ENCODE peak calls at places on chromosome 14, in four cellular contexts. One of them, this sample, is unnamed. For H3K4me1, the result is how much of the 10 kb centered on the place peaks cover.

GRCh38 chr14:99408971-99409289 is 71.7 kb downstream of the SETD3 start:
- DNase-seq in HepG2: no peak
- DNase-seq in GM12878: no peak
- DNase-seq in H1: no peak
- DNase-seq in this sample: no peak

GRCh38 chr14:72680853-72681640 is 212.9 kb downstream of the DPF3 start:
- DNase-seq in HepG2: no peak
- DNase-seq in GM12878: no peak
- DNase-seq in H1: no peak
- DNase-seq in this sample: no peak

GRCh38 chr14:52860910-52861309 is 69.5 kb upstream of the GNPNAT1 start:
- DNase-seq in HepG2: no peak
- DNase-seq in GM12878: no peak
- DNase-seq in H1: no peak
- DNase-seq in this sample: no peak

GRCh38 chr14:102928412-102929348 is 6.2 kb downstream of the AMN start:
- DNase-seq in HepG2: no peak
- DNase-seq in GM12878: no peak
- DNase-seq in H1: no peak
- DNase-seq in this sample: peak

GRCh38 chr14:79732911-79733310 is 478.4 kb downstream of the DIO2 start:
- DNase-seq in HepG2: no peak
- DNase-seq in GM12878: no peak
- DNase-seq in H1: no peak
- DNase-seq in this sample: no peak

GRCh38 chr14:70808023-70808401 is 1.3 kb downstream of the MAP3K9 start:
- DNase-seq in HepG2: peak
- DNase-seq in GM12878: no peak
- DNase-seq in H1: no peak
- DNase-seq in this sample: no peak

GRCh38 chr14:54814076-54814475 is 88.5 kb downstream of the GCH1 start:
- DNase-seq in HepG2: no peak
- DNase-seq in GM12878: no peak
- DNase-seq in H1: no peak
- DNase-seq in this sample: no peak

GRCh38 chr14:20774258-20774657 is 6.1 kb downstream of the EDDM3B start:
- DNase-seq in HepG2: no peak
- DNase-seq in GM12878: no peak
- DNase-seq in H1: no peak
- DNase-seq in this sample: no peak

GRCh38 chr14:54310151-54310851 is 86.5 kb upstream of the CDKN3 start:
- DNase-seq in HepG2: no peak
- DNase-seq in GM12878: no peak
- DNase-seq in H1: no peak
- DNase-seq in this sample: no peak

GRCh38 chr14:100784523-100785337 is 41.2 kb upstream of the MEG3 start:
- DNase-seq in HepG2: no peak
- DNase-seq in GM12878: no peak
- DNase-seq in H1: no peak
- DNase-seq in this sample: no peak

GRCh38 chr14:100748403-100748802 is 21.7 kb downstream of the DLK1 start:
- DNase-seq in HepG2: no peak
- DNase-seq in GM12878: no peak
- DNase-seq in H1: no peak
- DNase-seq in this sample: no peak

GRCh38 chr14:75044322-75044721 is 6.9 kb downstream of the MLH3 start:
- DNase-seq in HepG2: no peak
- DNase-seq in GM12878: no peak
- DNase-seq in H1: no peak
- DNase-seq in this sample: no peak

GRCh38 chr14:95496690-95497241 is 19.7 kb downstream of the SYNE3 start:
- DNase-seq in HepG2: no peak
- DNase-seq in GM12878: no peak
- DNase-seq in H1: no peak
- DNase-seq in this sample: no peak

GRCh38 chr14:36646664-36647416 is 14.8 kb upstream of the PAX9 start:
- DNase-seq in HepG2: no peak
- DNase-seq in GM12878: no peak
- DNase-seq in H1: no peak
- DNase-seq in this sample: no peak

GRCh38 chr14:52769889-52770288 is 21.5 kb downstream of the GNPNAT1 start:
- DNase-seq in HepG2: no peak
- DNase-seq in GM12878: no peak
- DNase-seq in H1: no peak
- DNase-seq in this sample: no peak

GRCh38 chr14:93493054-93493453 is 62.3 kb downstream of the UNC79 start:
- DNase-seq in HepG2: no peak
- DNase-seq in GM12878: no peak
- DNase-seq in H1: no peak
- DNase-seq in this sample: no peak

GRCh38 chr14:102969901-102970300 is 47.4 kb downstream of the AMN start:
- DNase-seq in HepG2: no peak
- DNase-seq in GM12878: no peak
- DNase-seq in H1: no peak
- DNase-seq in this sample: no peak

GRCh38 chr14:72513994-72514659 is 379.8 kb downstream of the DPF3 start:
- DNase-seq in HepG2: peak
- DNase-seq in GM12878: no peak
- DNase-seq in H1: no peak
- DNase-seq in this sample: peak

GRCh38 chr14:52315355-52315718 is 1.2 kb downstream of the PTGER2 start:
- DNase-seq in HepG2: no peak
- DNase-seq in GM12878: no peak
- DNase-seq in H1: no peak
- DNase-seq in this sample: no peak

GRCh38 chr14:31961881-31962280 is 115.2 kb upstream of the ARHGAP5 start:
- DNase-seq in HepG2: no peak
- DNase-seq in GM12878: no peak
- DNase-seq in H1: no peak
- DNase-seq in this sample: no peak

GRCh38 chr14:30974628-30975027 is 50.8 kb upstream of the AP4S1 start:
- DNase-seq in HepG2: no peak
- DNase-seq in GM12878: no peak
- DNase-seq in H1: no peak
- DNase-seq in this sample: no peak

GRCh38 chr14:60594077-60594476 is 55.2 kb downstream of the SIX1 start:
- DNase-seq in HepG2: no peak
- DNase-seq in GM12878: no peak
- DNase-seq in H1: no peak
- DNase-seq in this sample: no peak

GRCh38 chr14:70909788-70910614 is 2.7 kb downstream of the PCNX1 start:
- DNase-seq in HepG2: no peak
- DNase-seq in GM12878: no peak
- DNase-seq in H1: no peak
- DNase-seq in this sample: no peak

GRCh38 chr14:88823968-88824313 is 510 bp upstream of the TTC8 start:
- DNase-seq in HepG2: no peak
- DNase-seq in GM12878: no peak
- DNase-seq in H1: no peak
- DNase-seq in this sample: no peak

GRCh38 chr14:88825078-88825458 is 617 bp downstream of the TTC8 start:
- DNase-seq in HepG2: no peak
- DNase-seq in GM12878: no peak
- DNase-seq in H1: no peak
- DNase-seq in this sample: no peak

GRCh38 chr14:88821888-88822287 is 2.6 kb upstream of the TTC8 start:
- DNase-seq in HepG2: no peak
- DNase-seq in GM12878: no peak
- DNase-seq in H1: no peak
- DNase-seq in this sample: no peak

GRCh38 chr14:88825503-88825902 is 1.1 kb downstream of the TTC8 start:
- DNase-seq in HepG2: no peak
- DNase-seq in GM12878: no peak
- DNase-seq in H1: no peak
- DNase-seq in this sample: no peak

DNA sequence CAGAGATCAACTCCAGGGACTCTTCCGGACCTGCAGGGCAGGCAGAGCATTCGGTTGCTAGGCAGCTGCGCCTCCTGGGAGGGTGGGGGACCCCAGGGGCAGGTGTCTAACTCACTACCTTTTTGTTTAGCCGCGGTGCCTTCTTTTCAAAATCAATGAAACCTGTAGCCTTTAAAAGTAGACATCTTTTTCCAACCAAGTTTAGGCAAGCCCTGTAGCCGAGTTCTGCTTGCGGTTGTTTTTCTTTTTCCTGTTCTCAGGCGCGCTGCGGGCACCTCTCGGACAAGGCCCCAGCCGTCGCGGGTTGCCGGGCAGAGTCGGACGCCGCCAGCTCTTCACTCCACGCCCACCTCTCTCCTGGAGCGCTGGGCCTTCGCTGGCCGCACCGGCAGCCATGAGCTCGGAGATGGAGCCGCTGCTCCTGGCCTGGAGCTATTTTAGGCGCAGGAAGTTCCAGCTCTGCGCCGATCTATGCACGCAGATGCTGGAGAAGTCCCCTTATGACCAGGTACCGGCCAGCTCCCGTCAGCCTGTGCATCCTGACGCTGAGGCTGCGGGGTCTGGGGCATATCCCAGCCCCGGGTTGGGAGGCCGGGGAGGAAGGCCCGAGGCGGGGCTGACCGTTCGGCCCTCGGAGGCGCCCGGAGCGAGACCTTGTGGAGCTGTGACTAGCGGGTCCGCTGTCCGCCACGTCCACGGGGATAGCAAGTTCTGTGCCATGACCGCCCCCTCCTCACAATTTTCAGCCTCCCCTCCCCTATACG is at the start of gene TTC8:
- DNase-seq in HepG2: peak
- DNase-seq in GM12878: peak
- DNase-seq in H1: peak
- DNase-seq in this sample: peak
- H3K4me3 ChIP-seq in HepG2: peak
- H3K4me3 ChIP-seq in GM12878: peak
- H3K4me3 ChIP-seq in H1: peak
- H3K4me3 ChIP-seq in this sample: peak

GRCh38 chr14:57293851-57294837 is 25.4 kb downstream of the AP5M1 start:
- DNase-seq in HepG2: no peak
- DNase-seq in GM12878: no peak
- DNase-seq in H1: no peak
- DNase-seq in this sample: no peak
- H3K4me1 ChIP-seq in HepG2: under half
- H3K4me1 ChIP-seq in GM12878: under half
- H3K4me1 ChIP-seq in H1: under half
- H3K4me1 ChIP-seq in this sample: under half

GRCh38 chr14:56808314-56809201 is 1.7 kb downstream of the OTX2 start:
- DNase-seq in HepG2: no peak
- DNase-seq in GM12878: no peak
- DNase-seq in H1: no peak
- DNase-seq in this sample: no peak

GRCh38 chr14:56810341-56810740 is at the start of gene OTX2:
- DNase-seq in HepG2: no peak
- DNase-seq in GM12878: no peak
- DNase-seq in H1: no peak
- DNase-seq in this sample: no peak

GRCh38 chr14:56807586-56808168 is 2.6 kb downstream of the OTX2 start:
- DNase-seq in HepG2: no peak
- DNase-seq in GM12878: no peak
- DNase-seq in H1: no peak
- DNase-seq in this sample: no peak

GRCh38 chr14:56810850-56811595 is 744 bp upstream of the OTX2 start:
- DNase-seq in HepG2: no peak
- DNase-seq in GM12878: no peak
- DNase-seq in H1: no peak
- DNase-seq in this sample: no peak

GRCh38 chr14:56809262-56810215 is 740 bp downstream of the OTX2 start:
- DNase-seq in HepG2: no peak
- DNase-seq in GM12878: no peak
- DNase-seq in H1: no peak
- DNase-seq in this sample: no peak
- TF ChIP-seq SUZ12 in HepG2: no peak
- TF ChIP-seq SUZ12 in GM12878: no peak
- TF ChIP-seq SUZ12 in H1: peak
- TF ChIP-seq SUZ12 in this sample: peak

DNA sequence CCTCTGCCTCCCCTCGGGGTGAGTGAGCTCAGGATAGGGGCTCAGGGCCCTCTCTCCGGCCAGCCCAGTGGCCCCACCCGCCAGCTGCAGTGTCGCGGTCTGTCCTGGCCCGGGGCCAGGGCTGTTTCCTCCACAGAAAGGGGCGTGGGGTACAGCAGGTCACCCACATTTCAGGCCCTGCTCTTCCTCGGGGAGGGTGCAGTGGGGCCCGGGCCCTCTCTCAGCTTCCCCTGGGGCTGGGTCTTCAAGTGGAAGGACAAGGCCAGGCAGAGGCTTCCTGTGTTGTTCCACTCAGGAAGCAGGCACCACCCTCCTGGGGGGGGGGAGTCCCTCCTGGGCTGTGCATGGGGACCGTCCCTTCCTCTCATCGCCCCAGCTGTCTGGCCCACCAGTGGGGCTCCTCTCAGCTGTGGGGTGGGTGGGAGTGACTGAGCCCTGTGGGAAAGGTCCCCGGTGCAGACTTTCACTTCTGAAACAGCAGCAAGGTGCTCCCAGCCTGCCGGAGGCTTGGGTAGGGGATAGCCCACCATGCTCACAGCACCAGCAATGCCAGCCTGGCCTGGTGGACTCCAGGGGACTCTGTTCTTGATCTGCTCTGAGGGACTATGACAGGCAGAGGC is 3.7 kb downstream of the GPR132 start:
- DNase-seq in HepG2: no peak
- DNase-seq in GM12878: no peak
- DNase-seq in H1: no peak
- DNase-seq in this sample: no peak
- H3K4me3 ChIP-seq in HepG2: no peak
- H3K4me3 ChIP-seq in GM12878: peak
- H3K4me3 ChIP-seq in H1: no peak
- H3K4me3 ChIP-seq in this sample: no peak

GRCh38 chr14:85273952-85274351 is 256.0 kb upstream of the FLRT2 start:
- DNase-seq in HepG2: no peak
- DNase-seq in GM12878: no peak
- DNase-seq in H1: no peak
- DNase-seq in this sample: no peak
- H3K4me1 ChIP-seq in HepG2: under half
- H3K4me1 ChIP-seq in GM12878: under half
- H3K4me1 ChIP-seq in H1: under half
- H3K4me1 ChIP-seq in this sample: under half

GRCh38 chr14:61695695-61696527 is 598 bp downstream of the HIF1A start:
- DNase-seq in HepG2: peak
- DNase-seq in GM12878: no peak
- DNase-seq in H1: no peak
- DNase-seq in this sample: peak
- TF ChIP-seq SUZ12 in HepG2: no peak
- TF ChIP-seq SUZ12 in GM12878: no peak
- TF ChIP-seq SUZ12 in H1: no peak
- TF ChIP-seq SUZ12 in this sample: no peak